ENCODE peak calls at places on chromosomes 4 and X, in four cellular contexts. One of them, this sample, is unnamed.

GRCh38 chr4:38071801-38072567 is 111.8 kb downstream of the PTTG2 start:
- DNase-seq in aorta: no peak
- DNase-seq in endodermal cell: no peak
- DNase-seq in CD8-positive, alpha-beta memory T cell: no peak
- DNase-seq in this sample: no peak

GRCh38 chrX:7068939-7069367 is 78.6 kb upstream of the STS start:
- DNase-seq in aorta: no peak
- DNase-seq in endodermal cell: peak
- DNase-seq in CD8-positive, alpha-beta memory T cell: no peak
- DNase-seq in this sample: no peak

GRCh38 chr4:16126714-16127113 is 42.9 kb upstream of the PROM1 start:
- DNase-seq in aorta: no peak
- DNase-seq in endodermal cell: no peak
- DNase-seq in CD8-positive, alpha-beta memory T cell: no peak
- DNase-seq in this sample: no peak

GRCh38 chrX:29913647-29914046 is 301.7 kb upstream of the MAGEB2 start:
- DNase-seq in aorta: no peak
- DNase-seq in endodermal cell: no peak
- DNase-seq in CD8-positive, alpha-beta memory T cell: no peak
- DNase-seq in this sample: no peak

GRCh38 chr4:17544831-17545234 is 29.9 kb downstream of the CLRN2 start:
- DNase-seq in aorta: no peak
- DNase-seq in endodermal cell: peak
- DNase-seq in CD8-positive, alpha-beta memory T cell: no peak
- DNase-seq in this sample: no peak

GRCh38 chrX:78650906-78651437 is 8.2 kb downstream of the RTL3 start:
- DNase-seq in aorta: no peak
- DNase-seq in endodermal cell: no peak
- DNase-seq in CD8-positive, alpha-beta memory T cell: no peak
- DNase-seq in this sample: no peak

GRCh38 chrX:118579417-118579816 is 83.8 kb downstream of the DOCK11 start:
- DNase-seq in aorta: no peak
- DNase-seq in endodermal cell: no peak
- DNase-seq in CD8-positive, alpha-beta memory T cell: no peak
- DNase-seq in this sample: no peak

GRCh38 chr4:74738756-74739155 is 55.6 kb downstream of the BTC start:
- DNase-seq in aorta: no peak
- DNase-seq in endodermal cell: no peak
- DNase-seq in CD8-positive, alpha-beta memory T cell: no peak
- DNase-seq in this sample: no peak

GRCh38 chr4:102625232-102625930 is 124.2 kb downstream of the NFKB1 start:
- DNase-seq in aorta: peak
- DNase-seq in endodermal cell: peak
- DNase-seq in CD8-positive, alpha-beta memory T cell: peak
- DNase-seq in this sample: no peak

GRCh38 chr4:163484906-163485305 is 9.6 kb upstream of the TMA16 start:
- DNase-seq in aorta: no peak
- DNase-seq in endodermal cell: peak
- DNase-seq in CD8-positive, alpha-beta memory T cell: peak
- DNase-seq in this sample: no peak

GRCh38 chrX:5936438-5936837 is 292.2 kb downstream of the NLGN4X start:
- DNase-seq in aorta: no peak
- DNase-seq in endodermal cell: no peak
- DNase-seq in CD8-positive, alpha-beta memory T cell: no peak
- DNase-seq in this sample: no peak

GRCh38 chr4:183284965-183285364 is 35.1 kb downstream of the CLDN22 start:
- DNase-seq in aorta: no peak
- DNase-seq in endodermal cell: no peak
- DNase-seq in CD8-positive, alpha-beta memory T cell: no peak
- DNase-seq in this sample: no peak

GRCh38 chr4:24856586-24856985 is 56.3 kb downstream of the CCDC149 start:
- DNase-seq in aorta: peak
- DNase-seq in endodermal cell: peak
- DNase-seq in CD8-positive, alpha-beta memory T cell: no peak
- DNase-seq in this sample: no peak

GRCh38 chrX:153438522-153438921 is 7.3 kb downstream of the TREX2 start:
- DNase-seq in aorta: no peak
- DNase-seq in endodermal cell: no peak
- DNase-seq in CD8-positive, alpha-beta memory T cell: no peak
- DNase-seq in this sample: no peak

GRCh38 chr4:130479674-130480073 is 1383.7 kb downstream of the C4orf33 start:
- DNase-seq in aorta: no peak
- DNase-seq in endodermal cell: no peak
- DNase-seq in CD8-positive, alpha-beta memory T cell: no peak
- DNase-seq in this sample: no peak

GRCh38 chr4:70703695-70704332 is 15.5 kb downstream of the UTP3 start:
- DNase-seq in aorta: no peak
- DNase-seq in endodermal cell: no peak
- DNase-seq in CD8-positive, alpha-beta memory T cell: no peak
- DNase-seq in this sample: no peak

GRCh38 chr4:70704333-70705145 is 16.2 kb downstream of the UTP3 start:
- DNase-seq in aorta: peak
- DNase-seq in endodermal cell: peak
- DNase-seq in CD8-positive, alpha-beta memory T cell: peak
- DNase-seq in this sample: peak

GRCh38 chr4:70705856-70706461 is 15.8 kb upstream of the RUFY3 start:
- DNase-seq in aorta: no peak
- DNase-seq in endodermal cell: no peak
- DNase-seq in CD8-positive, alpha-beta memory T cell: no peak
- DNase-seq in this sample: no peak

GRCh38 chr4:70705146-70705855 is 16.5 kb upstream of the RUFY3 start:
- DNase-seq in aorta: peak
- DNase-seq in endodermal cell: peak
- DNase-seq in CD8-positive, alpha-beta memory T cell: peak
- DNase-seq in this sample: no peak

GRCh38 chr4:70706516-70706915 is 15.2 kb upstream of the RUFY3 start:
- DNase-seq in aorta: no peak
- DNase-seq in endodermal cell: no peak
- DNase-seq in CD8-positive, alpha-beta memory T cell: no peak
- DNase-seq in this sample: no peak
- H3K27ac ChIP-seq in aorta: peak
- H3K27ac ChIP-seq in endodermal cell: no peak
- H3K27ac ChIP-seq in CD8-positive, alpha-beta memory T cell: peak
- H3K27ac ChIP-seq in this sample: peak

GRCh38 chr4:153485374-153485773 is 19.2 kb downstream of the TMEM131L start:
- DNase-seq in aorta: no peak
- DNase-seq in endodermal cell: no peak
- DNase-seq in CD8-positive, alpha-beta memory T cell: no peak
- DNase-seq in this sample: no peak

GRCh38 chr4:153488006-153488718 is 22.0 kb downstream of the TMEM131L start:
- DNase-seq in aorta: peak
- DNase-seq in endodermal cell: peak
- DNase-seq in CD8-positive, alpha-beta memory T cell: peak
- DNase-seq in this sample: no peak

GRCh38 chr4:153483432-153484418 is 17.6 kb downstream of the TMEM131L start:
- DNase-seq in aorta: no peak
- DNase-seq in endodermal cell: no peak
- DNase-seq in CD8-positive, alpha-beta memory T cell: no peak
- DNase-seq in this sample: no peak

GRCh38 chr4:153486281-153487151 is 20.4 kb downstream of the TMEM131L start:
- DNase-seq in aorta: no peak
- DNase-seq in endodermal cell: peak
- DNase-seq in CD8-positive, alpha-beta memory T cell: no peak
- DNase-seq in this sample: no peak

GRCh38 chr4:153485860-153486259 is 19.7 kb downstream of the TMEM131L start:
- DNase-seq in aorta: no peak
- DNase-seq in endodermal cell: no peak
- DNase-seq in CD8-positive, alpha-beta memory T cell: no peak
- DNase-seq in this sample: no peak
- H3K27ac ChIP-seq in aorta: peak
- H3K27ac ChIP-seq in endodermal cell: no peak
- H3K27ac ChIP-seq in CD8-positive, alpha-beta memory T cell: no peak
- H3K27ac ChIP-seq in this sample: peak

DNA sequence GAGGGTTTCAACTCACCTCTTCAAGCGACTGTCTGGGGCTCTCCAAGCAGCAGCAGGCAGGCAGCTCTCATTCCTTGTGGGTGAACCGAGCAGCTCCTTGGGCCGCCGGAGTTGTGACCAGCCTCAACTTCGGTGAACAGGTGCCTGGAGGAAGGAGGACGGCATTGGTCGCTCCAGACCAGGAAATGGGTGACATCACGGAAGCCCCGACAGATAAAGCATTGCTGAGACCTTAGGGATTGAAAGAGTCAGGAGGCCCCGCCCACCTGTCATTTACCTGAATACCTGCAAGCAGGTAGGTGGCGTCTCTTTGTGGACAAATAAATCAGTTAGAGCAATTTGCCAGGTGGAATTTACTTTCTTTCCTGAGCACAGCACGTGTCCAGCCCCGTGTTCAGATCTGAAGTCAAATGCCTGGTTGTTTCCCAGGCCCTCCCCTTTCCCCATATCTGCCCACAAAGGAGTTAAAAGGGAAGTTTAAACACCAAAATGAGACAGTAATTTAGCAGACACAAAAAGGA is at the start of gene LNX1:
- DNase-seq in aorta: peak
- DNase-seq in endodermal cell: peak
- DNase-seq in CD8-positive, alpha-beta memory T cell: no peak
- DNase-seq in this sample: peak
- H3K27ac ChIP-seq in aorta: no peak
- H3K27ac ChIP-seq in endodermal cell: no peak
- H3K27ac ChIP-seq in CD8-positive, alpha-beta memory T cell: no peak
- H3K27ac ChIP-seq in this sample: peak

DNA sequence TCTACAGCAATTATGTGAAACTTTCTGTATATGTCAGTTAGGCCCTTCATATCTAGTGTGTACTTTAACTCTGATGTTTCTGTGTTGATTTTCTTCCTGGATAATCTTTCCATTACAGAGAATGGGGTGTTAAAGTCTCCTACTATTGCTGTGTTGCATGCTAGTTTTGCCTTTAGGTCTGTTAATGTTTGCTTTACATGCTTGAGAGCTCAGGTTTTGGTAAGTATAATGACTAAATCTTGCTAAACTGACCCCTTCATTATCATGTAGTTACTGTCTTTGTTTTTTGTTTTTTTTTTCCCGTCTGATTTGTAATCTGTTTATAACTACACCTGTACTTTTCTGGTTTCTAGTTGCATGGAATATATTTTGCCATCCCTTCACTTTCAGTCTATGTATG is 63.6 kb upstream of the UGT2B15 start:
- DNase-seq in aorta: no peak
- DNase-seq in endodermal cell: no peak
- DNase-seq in CD8-positive, alpha-beta memory T cell: no peak
- DNase-seq in this sample: no peak
- H3K27ac ChIP-seq in aorta: no peak
- H3K27ac ChIP-seq in endodermal cell: no peak
- H3K27ac ChIP-seq in CD8-positive, alpha-beta memory T cell: no peak
- H3K27ac ChIP-seq in this sample: no peak

DNA sequence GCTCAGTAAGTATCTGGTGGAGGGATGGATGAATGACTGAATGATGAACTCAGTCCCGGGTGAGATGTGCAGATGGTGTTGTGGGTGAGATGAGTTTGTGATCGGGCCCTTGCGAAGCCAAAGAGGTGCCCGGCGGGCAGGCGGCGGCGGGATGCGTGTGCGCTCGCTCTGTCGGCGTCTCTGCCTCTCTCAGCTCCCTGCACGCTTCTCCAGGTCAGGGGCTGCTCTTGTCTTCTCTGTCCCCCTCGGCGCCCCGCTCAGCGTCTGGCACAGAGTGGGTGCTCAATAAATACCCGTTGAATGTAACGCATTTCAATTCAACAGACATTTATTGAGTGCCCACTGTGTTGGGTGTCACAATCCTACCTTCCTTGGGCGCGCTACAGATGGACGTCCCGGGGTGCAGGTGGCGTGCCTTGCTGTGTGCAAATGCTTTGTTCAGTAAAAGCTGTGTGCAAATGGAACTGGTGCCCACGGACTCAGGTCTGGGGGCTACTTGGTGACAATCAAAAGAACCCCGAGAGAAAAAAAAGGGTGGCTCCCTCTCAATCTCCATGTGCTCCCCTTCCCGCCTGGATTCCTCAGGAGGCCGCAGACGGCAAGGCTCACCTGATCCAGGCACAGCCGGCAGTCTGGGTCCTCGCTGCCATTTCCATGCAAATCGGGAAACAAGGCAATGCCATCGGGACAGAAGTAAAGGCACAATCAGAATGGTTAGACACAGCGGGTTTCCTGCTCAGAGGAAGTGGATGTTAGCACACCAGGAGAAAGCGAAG is 65.6 kb upstream of the AFAP1 start:
- DNase-seq in aorta: no peak
- DNase-seq in endodermal cell: no peak
- DNase-seq in CD8-positive, alpha-beta memory T cell: no peak
- DNase-seq in this sample: no peak
- H3K27ac ChIP-seq in aorta: no peak
- H3K27ac ChIP-seq in endodermal cell: no peak
- H3K27ac ChIP-seq in CD8-positive, alpha-beta memory T cell: no peak
- H3K27ac ChIP-seq in this sample: no peak

GRCh38 chr4:25969374-25969773 is 55.4 kb downstream of the SMIM20 start:
- DNase-seq in aorta: no peak
- DNase-seq in endodermal cell: no peak
- DNase-seq in CD8-positive, alpha-beta memory T cell: no peak
- DNase-seq in this sample: no peak

GRCh38 chr4:25973346-25973745 is 59.3 kb downstream of the SMIM20 start:
- DNase-seq in aorta: no peak
- DNase-seq in endodermal cell: no peak
- DNase-seq in CD8-positive, alpha-beta memory T cell: no peak
- DNase-seq in this sample: no peak

GRCh38 chr4:25966171-25966570 is 52.2 kb downstream of the SMIM20 start:
- DNase-seq in aorta: no peak
- DNase-seq in endodermal cell: peak
- DNase-seq in CD8-positive, alpha-beta memory T cell: no peak
- DNase-seq in this sample: no peak

GRCh38 chr4:25970241-25970675 is 56.2 kb downstream of the SMIM20 start:
- DNase-seq in aorta: peak
- DNase-seq in endodermal cell: no peak
- DNase-seq in CD8-positive, alpha-beta memory T cell: no peak
- DNase-seq in this sample: no peak

GRCh38 chr4:25970691-25971427 is 56.8 kb downstream of the SMIM20 start:
- DNase-seq in aorta: no peak
- DNase-seq in endodermal cell: peak
- DNase-seq in CD8-positive, alpha-beta memory T cell: no peak
- DNase-seq in this sample: no peak
- H3K27ac ChIP-seq in aorta: no peak
- H3K27ac ChIP-seq in endodermal cell: peak
- H3K27ac ChIP-seq in CD8-positive, alpha-beta memory T cell: no peak
- H3K27ac ChIP-seq in this sample: peak

This sample was measured in esophagus squamous epithelium.